ENCODE peak calls at places on chromosome 5, in six cellular contexts. Y is upper lobe of right lung; G is HepG2; Q is NCI-H1105 treated with DMSO at 0.1 percent for 48 hours; C is GM12865; E is stimulated activated CD8-positive, alpha-beta memory T cell treated with anti-CD3 and anti-CD28 coated beads, Interleukin-12 subunit alpha, Interleukin-12 subunit beta, amount 100 ng/mL, for 1 hour. P is an unnamed sample.

GRCh38 chr5:149645236-149645635 is 63.9 kb downstream of the ARHGEF37 start:
- DNase-seq in G (no peak), C (no peak), E (no peak), Q (no peak), Y (no peak), P (no peak)

GRCh38 chr5:626850-627249 is 14.7 kb downstream of the CEP72 start:
- DNase-seq in G (no peak), E (no peak), Y (no peak), Q (no peak), C (no peak), P (no peak)

GRCh38 chr5:65811004-65811403 is 89.0 kb downstream of the NLN start:
- DNase-seq in G (no peak), E (no peak), Y (no peak), C (no peak), Q (no peak), P (no peak)

GRCh38 chr5:115321309-115321708 is 24.9 kb upstream of the CCDC112 start:
- DNase-seq in G (no peak), C (no peak), Q (no peak), E (no peak), Y (no peak), P (no peak)

GRCh38 chr5:85334-85995 is 6.5 kb upstream of the PLEKHG4B start:
- DNase-seq in Q (no peak), C (no peak), G (no peak), E (no peak), Y (no peak), P (no peak)

GRCh38 chr5:116751684-116752083 is 177.1 kb upstream of the SEMA6A start:
- DNase-seq in E (no peak), C (no peak), Y (no peak), Q (no peak), G (no peak), P (no peak)

GRCh38 chr5:123093279-123094226 is 4.5 kb downstream of the PRDM6 start:
- DNase-seq in Q (no peak), G (no peak), C (no peak), E (no peak), Y (no peak), P (no peak)

GRCh38 chr5:652773-653350 is 40.3 kb downstream of the TPPP start:
- DNase-seq in Q (peak), G (no peak), C (no peak), E (no peak), Y (peak), P (no peak)

GRCh38 chr5:23352437-23352836 is 155.0 kb upstream of the PRDM9 start:
- DNase-seq in C (no peak), G (peak), Y (no peak), Q (peak), E (no peak), P (no peak)

GRCh38 chr5:139850423-139851016 is 54.9 kb downstream of the PSD2 start:
- DNase-seq in G (no peak), E (no peak), C (no peak), Q (no peak), Y (peak), P (no peak)

GRCh38 chr5:143316844-143317631 is 86.4 kb downstream of the NR3C1 start:
- DNase-seq in C (no peak), Q (peak), Y (no peak), G (no peak), E (no peak), P (no peak)

GRCh38 chr5:69248019-69248418 is 13.3 kb downstream of the CDK7 start:
- DNase-seq in Q (no peak), C (no peak), E (no peak), Y (no peak), G (no peak), P (no peak)

GRCh38 chr5:161093105-161093504 is 241.1 kb upstream of the ATP10B start:
- DNase-seq in G (no peak), Q (no peak), Y (no peak), C (no peak), E (no peak), P (no peak)

GRCh38 chr5:9295466-9295801 is 250.4 kb downstream of the SEMA5A start:
- DNase-seq in E (no peak), Y (no peak), Q (no peak), G (no peak), C (no peak), P (no peak)

GRCh38 chr5:175520321-175520720 is 42.0 kb downstream of the SFXN1 start:
- DNase-seq in Y (no peak), C (no peak), E (no peak), Q (no peak), G (no peak), P (peak)